ENCODE peak calls at places on chromosomes 1 and 21, in six cellular contexts. U is neuronal stem cell, G is H9, R is trophoblast cell, E is mesenchymal stem cell, J is mesendoderm. Q is an unnamed sample.

GRCh38 chr1:111743679-111744101 is 4.5 kb upstream of the INKA2 start:
- DNase-seq in U (no peak), J (peak), E (peak), G (no peak), R (peak), Q (peak)

GRCh38 chr1:190179817-190180216 is 297.8 kb downstream of the BRINP3 start:
- DNase-seq in G (no peak), R (peak), J (no peak), U (no peak), E (peak), Q (peak)

GRCh38 chr21:15062566-15062965 is 2.2 kb downstream of the NRIP1 start:
- DNase-seq in U (no peak), R (no peak), G (no peak), J (no peak), E (peak), Q (no peak)

GRCh38 chr1:26907071-26907922 is 6.5 kb downstream of the NR0B2 start:
- DNase-seq in G (no peak), R (peak), J (peak), U (no peak), E (peak), Q (peak)

GRCh38 chr1:154663656-154664055 is 55.7 kb upstream of the ADAR start:
- DNase-seq in R (no peak), G (no peak), E (no peak), J (no peak), U (no peak), Q (no peak)

GRCh38 chr1:67801903-67802302 is 31.4 kb downstream of the GNG12 start:
- DNase-seq in J (no peak), E (no peak), G (no peak), R (no peak), U (no peak), Q (no peak)

GRCh38 chr1:162159515-162159914 is 90.0 kb downstream of the NOS1AP start:
- DNase-seq in R (no peak), E (no peak), U (no peak), G (no peak), J (no peak), Q (no peak)

GRCh38 chr1:116365353-116365780 is 7.7 kb upstream of the ATP1A1 start:
- DNase-seq in G (no peak), E (no peak), R (no peak), U (no peak), J (no peak), Q (no peak)

GRCh38 chr1:167621780-167622179 is 8.3 kb upstream of the RCSD1 start:
- DNase-seq in E (no peak), G (no peak), U (no peak), J (no peak), R (no peak), Q (no peak)

GRCh38 chr21:16437586-16437985 is 707.8 kb downstream of the USP25 start:
- DNase-seq in U (no peak), J (no peak), G (no peak), E (no peak), R (no peak), Q (no peak)

GRCh38 chr1:41695118-41695517 is 210.6 kb upstream of the EDN2 start:
- DNase-seq in G (no peak), R (no peak), U (no peak), J (no peak), E (no peak), Q (no peak)

DNA sequence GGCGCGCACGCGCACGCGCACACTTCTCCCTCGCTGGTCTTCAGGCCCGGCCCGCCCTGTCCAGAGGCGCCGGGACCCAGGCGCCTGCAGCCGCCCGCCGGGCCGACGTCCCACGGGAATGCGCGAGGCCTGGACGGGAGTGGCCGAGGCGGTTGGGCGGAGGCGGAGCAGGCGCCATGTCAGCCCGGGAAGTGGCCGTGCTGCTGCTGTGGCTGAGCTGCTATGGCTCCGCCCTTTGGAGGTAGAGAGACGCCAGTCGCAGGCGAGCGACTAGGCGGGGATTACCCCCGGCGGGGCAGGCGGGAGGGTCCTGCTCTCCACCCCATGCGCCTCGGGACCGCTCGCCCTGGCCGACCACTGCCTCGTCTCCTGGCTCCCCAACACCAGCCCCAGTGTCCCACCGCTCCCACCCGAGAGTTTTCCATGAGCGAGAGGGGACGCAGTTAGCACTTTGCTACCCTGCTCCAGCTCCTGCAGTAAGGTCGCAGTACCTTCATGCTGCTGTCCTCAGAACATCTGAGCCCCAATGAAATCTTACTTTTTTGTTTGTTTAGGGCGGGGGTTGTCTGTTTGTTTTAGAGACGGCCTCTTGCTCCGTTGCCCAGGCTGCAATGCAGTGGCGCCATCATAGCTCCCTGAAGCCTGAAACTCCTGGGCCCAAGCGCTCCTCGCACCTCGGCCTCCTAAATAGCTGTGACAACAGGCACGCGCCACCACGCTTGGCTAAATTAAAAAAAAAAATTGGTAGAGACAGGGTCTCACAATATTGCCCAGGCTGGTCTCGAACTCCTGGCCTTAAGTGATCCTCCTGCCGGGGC is at the start of gene CATSPERE:
- DNase-seq in G (peak), J (peak), E (peak), U (peak), R (peak), Q (peak)
- H3K18ac ChIP-seq in G (peak), J (peak), E (peak), U (peak), R (peak), Q (peak)

GRCh38 chr1:18686540-18686939 is 55.9 kb downstream of the PAX7 start:
- DNase-seq in R (no peak), E (no peak), J (no peak), G (no peak), U (no peak), Q (no peak)
- H3K18ac ChIP-seq in R (no peak), E (no peak), J (no peak), G (no peak), U (no peak), Q (no peak)

GRCh38 chr1:46983416-46983815 is 40.1 kb upstream of the CYP4X1 start:
- DNase-seq in E (no peak), R (no peak), U (no peak), J (peak), G (peak), Q (no peak)

GRCh38 chr1:46983825-46984586 is 39.5 kb upstream of the CYP4X1 start:
- DNase-seq in J (peak), U (no peak), E (no peak), G (peak), R (no peak), Q (no peak)
- H3K18ac ChIP-seq in J (no peak), U (peak), E (no peak), G (no peak), R (no peak), Q (no peak)

GRCh38 chr1:181104790-181105133 is 16.3 kb downstream of the IER5 start:
- DNase-seq in R (no peak), U (peak), G (peak), J (peak), E (peak), Q (no peak)

GRCh38 chr1:181105134-181106021 is 16.9 kb downstream of the IER5 start:
- DNase-seq in G (peak), J (peak), E (peak), U (peak), R (peak), Q (peak)

GRCh38 chr1:181107711-181108110 is 19.2 kb downstream of the IER5 start:
- DNase-seq in J (no peak), R (no peak), E (no peak), U (no peak), G (no peak), Q (no peak)

GRCh38 chr1:181106479-181106878 is 18.0 kb downstream of the IER5 start:
- DNase-seq in G (no peak), E (no peak), J (no peak), U (no peak), R (no peak), Q (no peak)

DNA sequence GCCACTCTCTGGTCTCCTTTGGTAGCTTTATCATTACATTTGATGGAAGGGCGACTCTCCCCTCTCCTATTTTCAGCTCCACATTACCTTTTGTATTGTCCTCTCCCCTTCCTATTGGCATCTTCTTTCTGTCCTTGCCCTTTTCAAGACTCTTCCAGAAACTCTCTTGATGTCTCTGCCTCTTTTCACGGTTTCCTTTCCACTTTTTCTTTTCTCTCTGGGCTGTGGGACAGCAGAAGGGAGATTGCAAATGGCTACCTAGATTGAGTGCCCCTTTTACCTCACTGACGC is 17.5 kb downstream of the IER5 start:
- DNase-seq in J (no peak), U (no peak), E (no peak), R (no peak), G (no peak), Q (no peak)
- H3K18ac ChIP-seq in J (no peak), U (peak), E (peak), R (no peak), G (peak), Q (no peak)

DNA sequence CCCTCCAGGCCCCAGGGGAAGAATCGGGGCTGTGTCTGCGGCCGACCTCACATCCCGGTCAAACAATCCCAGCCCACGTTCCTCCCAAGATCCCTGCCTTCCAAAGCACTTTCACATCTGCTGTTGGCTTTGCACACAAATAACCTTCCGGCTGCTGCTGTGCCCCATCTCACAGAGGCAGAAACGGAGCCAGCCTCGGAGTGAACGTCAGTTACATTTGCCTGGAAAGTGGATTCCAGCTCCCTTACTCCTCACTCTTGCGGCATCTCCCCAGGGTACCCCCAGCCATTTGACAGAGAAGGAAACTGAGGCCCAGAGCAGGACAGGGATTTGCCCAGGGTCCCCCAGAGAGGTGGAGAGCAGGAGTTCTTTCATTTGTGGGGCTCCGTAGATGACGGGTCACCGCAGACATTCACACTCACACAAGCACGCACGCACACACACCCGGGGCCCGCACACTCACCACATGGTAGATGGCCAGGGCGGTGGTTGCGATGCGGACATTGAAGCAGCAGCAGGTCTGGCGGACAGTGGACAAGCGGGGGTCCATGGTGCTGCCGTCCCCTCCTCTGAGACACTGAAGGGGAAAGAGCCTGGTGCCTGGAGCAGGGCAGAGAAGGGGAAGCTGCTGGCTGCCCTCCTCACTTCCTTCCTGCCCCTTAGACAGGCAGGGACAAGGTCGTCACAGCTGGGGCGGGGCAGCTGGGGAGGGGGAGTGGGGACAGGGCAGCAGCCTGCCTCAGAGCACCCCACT is at the start of gene LAPTM5:
- DNase-seq in G (no peak), J (no peak), E (no peak), U (no peak), R (no peak), Q (no peak)
- H3K18ac ChIP-seq in G (no peak), J (no peak), E (peak), U (peak), R (peak), Q (no peak)

GRCh38 chr1:4046836-4047461 is 146.9 kb upstream of the C1orf174 start:
- DNase-seq in E (no peak), R (no peak), G (no peak), J (peak), U (no peak), Q (no peak)
- H3K18ac ChIP-seq in E (no peak), R (no peak), G (no peak), J (no peak), U (no peak), Q (no peak)

GRCh38 chr1:53704804-53705445 is 34.0 kb downstream of the GLIS1 start:
- DNase-seq in E (no peak), U (no peak), G (no peak), J (peak), R (no peak), Q (no peak)

GRCh38 chr1:53702287-53702805 is 36.6 kb downstream of the GLIS1 start:
- DNase-seq in R (no peak), E (no peak), J (no peak), G (no peak), U (no peak), Q (no peak)

GRCh38 chr1:53705446-53706096 is 33.4 kb downstream of the GLIS1 start:
- DNase-seq in U (no peak), J (no peak), R (no peak), G (no peak), E (no peak), Q (no peak)

GRCh38 chr1:53703174-53703573 is 35.8 kb downstream of the GLIS1 start:
- DNase-seq in G (no peak), J (no peak), R (no peak), E (no peak), U (no peak), Q (no peak)

DNA sequence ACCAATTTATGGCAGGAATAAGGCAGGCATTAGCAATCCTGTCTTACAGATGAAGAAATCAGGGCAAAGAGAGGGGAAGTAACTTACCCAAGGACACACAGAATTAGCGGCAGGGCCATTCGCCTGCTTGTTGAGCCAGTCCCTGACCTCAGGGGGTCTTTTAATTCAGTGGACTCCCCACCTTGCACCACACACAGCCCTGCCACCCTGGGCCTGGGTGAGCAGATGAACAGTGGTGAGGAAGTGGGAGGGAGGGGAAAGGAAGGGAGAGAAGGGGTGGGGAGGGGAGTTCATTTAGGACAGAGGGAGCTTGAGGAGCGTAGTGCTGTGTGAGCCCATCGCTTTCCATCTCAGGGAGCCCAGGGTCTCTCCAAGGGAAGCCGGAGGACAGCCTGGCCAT is 34.7 kb downstream of the GLIS1 start:
- DNase-seq in E (no peak), R (no peak), J (no peak), G (no peak), U (no peak), Q (no peak)
- H3K18ac ChIP-seq in E (no peak), R (no peak), J (no peak), G (no peak), U (no peak), Q (no peak)

DNA sequence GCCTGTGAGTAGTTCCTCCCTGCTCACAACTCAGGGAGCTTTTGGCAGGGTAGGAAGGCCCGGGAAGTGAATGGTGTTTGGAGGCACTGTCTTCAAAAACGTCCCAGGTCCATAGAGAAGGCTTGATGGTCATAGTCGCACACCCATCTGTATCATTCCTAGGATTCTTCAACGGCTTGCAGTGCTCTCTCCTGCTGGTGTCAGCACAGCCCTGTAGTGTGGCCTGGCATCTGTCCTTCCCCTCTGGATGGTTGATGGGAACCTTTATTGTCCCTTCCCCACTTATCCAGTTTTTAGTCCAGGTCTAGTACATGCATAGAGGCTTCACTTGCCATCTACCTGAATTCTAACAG is 142.8 kb upstream of the HOOK1 start:
- DNase-seq in E (no peak), U (no peak), G (peak), R (peak), J (no peak), Q (no peak)
- H3K18ac ChIP-seq in E (peak), U (no peak), G (no peak), R (peak), J (no peak), Q (no peak)